ENCODE peak calls at places on chromosome 20, in four cellular contexts. V, E, T and N are unnamed samples.

GRCh38 chr20:54557836-54558590 is 82.6 kb downstream of the DOK5 start:
- DNase-seq in V (no peak), E (no peak), T (no peak), N (no peak)

GRCh38 chr20:50980851-50981713 is 22.5 kb downstream of the MOCS3 start:
- DNase-seq in V (peak), E (peak), T (peak), N (no peak)

GRCh38 chr20:54474866-54475265 is 527 bp upstream of the DOK5 start:
- DNase-seq in V (no peak), E (no peak), T (no peak), N (no peak)

GRCh38 chr20:32982617-32983458 is 21.4 kb downstream of the SUN5 start:
- DNase-seq in V (no peak), E (no peak), T (no peak), N (no peak)

GRCh38 chr20:32201296-32201976 is 6.1 kb downstream of the PLAGL2 start:
- DNase-seq in V (no peak), E (peak), T (no peak), N (no peak)

GRCh38 chr20:24658920-24659660 is 189.7 kb downstream of the SYNDIG1 start:
- DNase-seq in V (no peak), E (no peak), T (no peak), N (no peak)

GRCh38 chr20:3094848-3095629 is 10.5 kb upstream of the AVP start:
- DNase-seq in V (no peak), E (no peak), T (no peak), N (no peak)

GRCh38 chr20:3710027-3710426 is 2.4 kb downstream of the SIGLEC1 start:
- DNase-seq in V (no peak), E (no peak), T (no peak), N (no peak)

GRCh38 chr20:17621229-17621968 is 51.5 kb downstream of the DSTN start:
- DNase-seq in V (no peak), E (no peak), T (no peak), N (no peak)

GRCh38 chr20:51562334-51563140 is 20.0 kb upstream of the NFATC2 start:
- DNase-seq in V (peak), E (peak), T (no peak), N (peak)

GRCh38 chr20:37979021-37979985 is 54.0 kb downstream of the TTI1 start:
- DNase-seq in V (no peak), E (no peak), T (no peak), N (no peak)

GRCh38 chr20:31602430-31602778 is 2.7 kb upstream of the ID1 start:
- DNase-seq in V (no peak), E (no peak), T (no peak), N (no peak)

GRCh38 chr20:19726126-19726525 is 31.9 kb upstream of the RIN2 start:
- DNase-seq in V (no peak), E (peak), T (no peak), N (no peak)

GRCh38 chr20:45890997-45891983 is at the start of the genes CTSA and NEURL2:
- DNase-seq in V (peak), E (peak), T (peak), N (peak)

GRCh38 chr20:62818592-62819493 is 2.0 kb downstream of the COL9A3 start:
- DNase-seq in V (no peak), E (peak), T (no peak), N (no peak)